ENCODE peak calls at places on chromosome 1, in six cellular contexts. N, V, Z, P, O and K are unnamed samples.

GRCh38 chr1:7586031-7586941 is 184.8 kb upstream of the VAMP3 start:
- DNase-seq in N (no peak), V (peak; percentile 61), Z (peak; percentile 56), P (no peak), O (no peak), K (no peak)

GRCh38 chr1:36628804-36629203 is 146.1 kb upstream of the CSF3R start:
- DNase-seq in N (no peak), V (no peak), Z (peak; percentile 16), P (no peak), O (no peak), K (no peak)

GRCh38 chr1:46274224-46275029 is 26.9 kb downstream of the RAD54L start:
- DNase-seq in N (no peak), V (no peak), Z (no peak), P (no peak), O (no peak), K (no peak)

GRCh38 chr1:87329051-87329755 is 523 bp downstream of the LMO4 start:
- DNase-seq in N (no peak), V (peak; percentile 74), Z (peak; percentile 60), P (no peak), O (no peak), K (peak; percentile 38)

GRCh38 chr1:206455681-206456344 is 14.5 kb upstream of the IKBKE start:
- DNase-seq in N (no peak), V (peak; percentile 83), Z (peak; percentile 99), P (no peak), O (no peak), K (no peak)

GRCh38 chr1:67726224-67726623 is 41.2 kb downstream of the GADD45A start:
- DNase-seq in N (no peak), V (no peak), Z (no peak), P (no peak), O (no peak), K (no peak)

GRCh38 chr1:240031009-240031408 is 60.7 kb upstream of the FMN2 start:
- DNase-seq in N (no peak), V (no peak), Z (no peak), P (no peak), O (no peak), K (no peak)

GRCh38 chr1:91135799-91136198 is 114.0 kb upstream of the ZNF644 start:
- DNase-seq in N (no peak), V (no peak), Z (peak; percentile 6), P (no peak), O (no peak), K (no peak)

GRCh38 chr1:7372477-7373120 is 398.5 kb upstream of the VAMP3 start:
- DNase-seq in N (no peak), V (no peak), Z (peak; percentile 7), P (no peak), O (no peak), K (no peak)

GRCh38 chr1:20426923-20427322 is 59.1 kb downstream of the CAMK2N1 start:
- DNase-seq in N (no peak), V (no peak), Z (no peak), P (no peak), O (no peak), K (no peak)

GRCh38 chr1:173057984-173058383 is 7.2 kb upstream of the TNFSF18 start:
- DNase-seq in N (no peak), V (no peak), Z (no peak), P (no peak), O (no peak), K (no peak)

GRCh38 chr1:173064011-173064410 is 13.3 kb upstream of the TNFSF18 start:
- DNase-seq in N (no peak), V (no peak), Z (no peak), P (no peak), O (no peak), K (peak; percentile 7)

GRCh38 chr1:173056355-173056754 is 5.6 kb upstream of the TNFSF18 start:
- DNase-seq in N (no peak), V (no peak), Z (no peak), P (no peak), O (no peak), K (no peak)

GRCh38 chr1:173062156-173062938 is 11.6 kb upstream of the TNFSF18 start:
- DNase-seq in N (no peak), V (no peak), Z (no peak), P (no peak), O (no peak), K (peak; percentile 41)
- TF ChIP-seq JUND in N (no peak), V (peak; percentile 40), Z (no peak), P (peak; percentile 67), O (no peak), K (peak; percentile 77)

GRCh38 chr1:169150631-169151337 is 44.3 kb downstream of the ATP1B1 start:
- DNase-seq in N (no peak), V (no peak), Z (no peak), P (no peak), O (no peak), K (no peak)
- TF ChIP-seq JUND in N (no peak), V (no peak), Z (no peak), P (no peak), O (no peak), K (no peak)

GRCh38 chr1:243723458-243724043 is 126.5 kb downstream of the AKT3 start:
- DNase-seq in N (no peak), V (no peak), Z (no peak), P (no peak), O (no peak), K (no peak)

GRCh38 chr1:243716901-243717300 is 133.1 kb downstream of the AKT3 start:
- DNase-seq in N (no peak), V (no peak), Z (no peak), P (no peak), O (no peak), K (no peak)

GRCh38 chr1:243718893-243719292 is 131.2 kb downstream of the AKT3 start:
- DNase-seq in N (no peak), V (no peak), Z (no peak), P (no peak), O (no peak), K (no peak)

GRCh38 chr1:243718022-243718421 is 132.0 kb downstream of the AKT3 start:
- DNase-seq in N (no peak), V (no peak), Z (no peak), P (no peak), O (no peak), K (no peak)

DNA sequence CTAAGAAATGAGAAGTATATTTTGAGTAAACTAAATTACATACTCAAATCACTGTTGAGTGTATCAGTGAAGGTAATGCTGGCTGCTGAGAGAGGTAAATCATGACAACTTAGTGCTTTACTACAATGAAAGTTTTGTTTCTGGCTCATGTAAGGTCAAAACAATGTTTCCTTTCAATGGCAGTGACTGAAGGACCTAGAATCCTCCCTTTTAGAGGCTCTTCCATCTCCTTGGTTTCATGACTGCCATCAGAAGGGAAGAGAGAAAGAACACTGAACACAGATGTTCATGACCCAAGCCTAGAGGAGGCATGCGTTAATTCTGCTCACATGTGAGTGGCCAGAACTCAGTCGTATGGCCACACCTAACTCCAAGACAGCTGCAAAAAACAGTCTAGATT is 130.6 kb downstream of the AKT3 start:
- DNase-seq in N (no peak), V (no peak), Z (no peak), P (no peak), O (no peak), K (no peak)
- TF ChIP-seq JUND in N (no peak), V (no peak), Z (no peak), P (no peak), O (no peak), K (no peak)

DNA sequence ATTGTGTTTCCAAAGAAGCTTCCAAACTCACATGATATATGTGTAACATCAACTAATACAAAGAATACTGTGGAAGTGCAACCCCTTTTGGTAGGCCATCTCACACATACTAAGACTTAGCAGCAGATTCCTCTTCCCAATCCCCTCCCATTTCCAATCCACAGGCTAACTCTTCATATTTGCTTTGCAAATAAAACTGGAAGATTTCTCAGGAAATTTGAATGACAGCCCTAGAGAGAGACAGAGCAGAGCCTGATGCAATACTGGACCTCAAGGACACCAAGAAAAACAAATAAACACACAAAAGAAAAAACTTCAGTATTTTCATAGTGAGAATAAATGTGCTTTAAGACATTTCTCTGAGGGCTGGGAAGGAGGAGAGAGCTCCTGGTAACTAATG is 190.2 kb upstream of the BRINP3 start:
- DNase-seq in N (no peak), V (no peak), Z (no peak), P (no peak), O (no peak), K (no peak)
- TF ChIP-seq JUND in N (no peak), V (no peak), Z (no peak), P (no peak), O (no peak), K (no peak)

GRCh38 chr1:11787251-11787803 is 18.4 kb downstream of the MTHFR start:
- DNase-seq in N (no peak), V (no peak), Z (peak; percentile 70), P (no peak), O (no peak), K (peak; percentile 64)

GRCh38 chr1:11789126-11790067 is 16.4 kb downstream of the MTHFR start:
- DNase-seq in N (no peak), V (no peak), Z (no peak), P (no peak), O (no peak), K (no peak)

GRCh38 chr1:11790101-11790879 is 15.5 kb downstream of the MTHFR start:
- DNase-seq in N (no peak), V (no peak), Z (no peak), P (no peak), O (no peak), K (no peak)

GRCh38 chr1:11787804-11788436 is 17.8 kb downstream of the MTHFR start:
- DNase-seq in N (no peak), V (no peak), Z (no peak), P (no peak), O (no peak), K (no peak)

GRCh38 chr1:11788549-11789053 is 17.2 kb downstream of the MTHFR start:
- DNase-seq in N (no peak), V (no peak), Z (no peak), P (no peak), O (no peak), K (no peak)
- TF ChIP-seq JUND in N (no peak), V (no peak), Z (no peak), P (no peak), O (no peak), K (no peak)

GRCh38 chr1:101356604-101357443 is 120.0 kb downstream of the S1PR1 start:
- DNase-seq in N (no peak), V (no peak), Z (no peak), P (no peak), O (no peak), K (no peak)

GRCh38 chr1:101356013-101356412 is 119.2 kb downstream of the S1PR1 start:
- DNase-seq in N (no peak), V (no peak), Z (no peak), P (no peak), O (no peak), K (no peak)

GRCh38 chr1:101360506-101360905 is 123.7 kb downstream of the S1PR1 start:
- DNase-seq in N (no peak), V (no peak), Z (no peak), P (no peak), O (no peak), K (no peak)

DNA sequence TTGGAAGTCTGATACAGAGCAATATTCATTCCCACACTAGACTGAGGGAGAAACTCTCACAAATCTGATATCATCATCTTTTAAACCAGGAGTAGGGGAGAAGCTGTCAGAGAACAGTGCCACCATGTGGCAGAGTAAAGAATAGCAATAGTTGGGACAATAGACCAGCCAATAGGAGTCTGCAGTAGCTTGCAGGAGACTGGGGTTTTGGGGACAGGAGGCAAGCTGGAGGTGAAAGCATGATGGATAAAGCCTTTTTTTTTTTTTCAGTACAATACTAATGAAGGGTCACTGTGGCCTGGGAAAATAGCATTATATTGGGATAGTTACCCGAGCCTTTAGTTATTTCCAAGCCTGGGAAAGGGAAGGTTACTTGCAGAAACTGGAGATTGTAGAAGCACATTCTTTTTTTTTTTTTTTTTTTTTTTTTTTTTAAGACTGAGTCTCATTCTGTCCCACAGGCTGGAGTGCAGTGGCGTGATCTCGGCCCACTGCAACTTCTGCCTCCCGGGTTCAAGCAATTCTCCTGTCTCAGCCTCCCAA is 120.7 kb downstream of the S1PR1 start:
- DNase-seq in N (peak; percentile 23), V (peak; percentile 72), Z (peak; percentile 85), P (peak; percentile 59), O (peak; percentile 95), K (peak; percentile 63)
- TF ChIP-seq JUND in N (no peak), V (no peak), Z (no peak), P (no peak), O (no peak), K (no peak)